ENCODE peak calls at places on chromosomes 16 and 17, in six cellular contexts. Y, B, K, N, D and X are unnamed samples.

GRCh38 chr17:21072623-21073278 is 29.9 kb upstream of the USP22 start:
- DNase-seq in K (no peak), B (no peak), D (no peak), N (no peak), Y (no peak), X (no peak)

GRCh38 chr17:34242553-34242952 is 12.5 kb upstream of the CCL2 start:
- DNase-seq in Y (no peak), N (no peak), B (no peak), K (no peak), D (no peak), X (no peak)

GRCh38 chr16:48497129-48497528 is 111.9 kb upstream of the SIAH1 start:
- DNase-seq in B (no peak), N (no peak), Y (no peak), D (no peak), K (no peak), X (no peak)

GRCh38 chr16:70588565-70588964 is 57.8 kb upstream of the IL34 start:
- DNase-seq in B (peak), D (no peak), Y (no peak), K (no peak), N (no peak), X (no peak)

GRCh38 chr17:2395258-2396170 is 5.3 kb downstream of the MNT start:
- DNase-seq in K (no peak), D (peak), N (no peak), Y (no peak), B (peak), X (peak)

GRCh38 chr17:81294512-81295030 is 536 bp downstream of the SLC38A10 start:
- DNase-seq in B (peak), N (no peak), D (peak), K (no peak), Y (peak), X (no peak)

GRCh38 chr17:31200287-31200686 is 96.8 kb downstream of the OMG start:
- DNase-seq in K (no peak), Y (no peak), D (no peak), N (no peak), B (no peak), X (no peak)

GRCh38 chr16:28157768-28158535 is 53.8 kb downstream of the XPO6 start:
- DNase-seq in Y (no peak), B (no peak), N (no peak), D (no peak), K (no peak), X (no peak)

GRCh38 chr17:29076722-29077121 is 33.8 kb downstream of the PIPOX start:
- DNase-seq in B (no peak), N (no peak), D (no peak), Y (no peak), K (no peak), X (no peak)

GRCh38 chr17:80518392-80518791 is 26.2 kb upstream of the RPTOR start:
- DNase-seq in D (no peak), B (no peak), N (no peak), K (no peak), Y (no peak), X (no peak)

GRCh38 chr17:18381158-18381952 is 3.8 kb downstream of the EVPLL start:
- DNase-seq in K (no peak), B (no peak), N (no peak), D (no peak), Y (no peak), X (no peak)

GRCh38 chr17:29344201-29344856 is 45.8 kb upstream of the TAOK1 start:
- DNase-seq in D (peak), K (no peak), N (no peak), Y (no peak), B (no peak), X (no peak)

GRCh38 chr17:30964878-30965277 is 6.0 kb upstream of the RNF135 start:
- DNase-seq in N (no peak), B (peak), D (no peak), K (no peak), Y (no peak), X (no peak)

GRCh38 chr17:67212716-67213417 is 32.1 kb downstream of the HELZ start:
- DNase-seq in B (peak), K (no peak), D (no peak), N (no peak), Y (no peak), X (no peak)

GRCh38 chr16:24036614-24037013 is 200.8 kb downstream of the PRKCB start:
- DNase-seq in D (peak), B (peak), Y (peak), K (no peak), N (no peak), X (no peak)